ENCODE peak calls at places on chromosomes 1 and 21, in six cellular contexts. C is OCI-LY7; Y is RWPE1; O is fibroblast of the aortic adventitia; J is brain microvascular endothelial cell; N is CD8-positive, alpha-beta T cell. Q is an unnamed sample.

GRCh38 chr1:54569339-54569738 is 21.3 kb downstream of the ACOT11 start:
- DNase-seq in C (no peak), O (no peak), J (no peak), N (no peak), Y (no peak), Q (no peak)

GRCh38 chr1:64941466-64942117 is 24.8 kb downstream of the JAK1 start:
- DNase-seq in Y (no peak), O (peak; percentile 17), N (no peak), C (no peak), J (no peak), Q (no peak)

GRCh38 chr21:42299324-42300044 is 15.7 kb downstream of the TFF3 start:
- DNase-seq in N (no peak), J (no peak), O (no peak), Y (no peak), C (no peak), Q (no peak)

GRCh38 chr1:193706763-193707162 is 520.4 kb upstream of the B3GALT2 start:
- DNase-seq in Y (no peak), J (no peak), O (peak; percentile 29), N (no peak), C (no peak), Q (no peak)

GRCh38 chr1:22064751-22065402 is 12.4 kb downstream of the CDC42 start:
- DNase-seq in N (no peak), Y (no peak), J (no peak), O (no peak), C (no peak), Q (no peak)

GRCh38 chr1:93573940-93574469 is 107.6 kb downstream of the BCAR3 start:
- DNase-seq in J (no peak), N (no peak), Y (no peak), O (no peak), C (no peak), Q (no peak)

GRCh38 chr1:170927955-170928850 is 7.1 kb upstream of the MROH9 start:
- DNase-seq in N (no peak), C (no peak), J (peak; percentile 29), Y (peak; percentile 4), O (peak; percentile 56), Q (no peak)

GRCh38 chr1:41354956-41355355 is 6.3 kb upstream of the FOXO6 start:
- DNase-seq in Y (no peak), O (no peak), J (no peak), N (no peak), C (no peak), Q (no peak)

GRCh38 chr1:113875714-113876113 is 4.2 kb upstream of the PTPN22 start:
- DNase-seq in N (no peak), J (no peak), Y (no peak), C (no peak), O (no peak), Q (no peak)

GRCh38 chr1:43557744-43558245 is 27.1 kb downstream of the PTPRF start:
- DNase-seq in O (peak; percentile 42), C (no peak), N (no peak), J (no peak), Y (peak; percentile 33), Q (no peak)

GRCh38 chr21:34922487-34922886 is 126.6 kb downstream of the RUNX1 start:
- DNase-seq in Y (no peak), J (no peak), N (no peak), O (no peak), C (no peak), Q (no peak)

GRCh38 chr1:235045034-235045690 is 83.5 kb downstream of the TOMM20 start:
- DNase-seq in C (no peak), J (peak; percentile 35), Y (no peak), O (no peak), N (no peak), Q (no peak)

GRCh38 chr1:248695451-248696132 is 7.0 kb downstream of the OR14I1 start:
- DNase-seq in Y (no peak), O (no peak), J (peak; percentile 1), N (no peak), C (no peak), Q (no peak)

GRCh38 chr1:12078938-12079861 is 16.1 kb downstream of the TNFRSF8 start:
- DNase-seq in O (peak; percentile 68), C (peak; percentile 70), Y (peak; percentile 33), N (no peak), J (peak; percentile 43), Q (peak; percentile 25)

GRCh38 chr1:221394011-221394544 is 347.8 kb downstream of the DUSP10 start:
- DNase-seq in C (no peak), Y (peak; percentile 23), O (peak; percentile 31), N (no peak), J (peak; percentile 2), Q (no peak)

GRCh38 chr1:111792249-111792648 is 36.5 kb downstream of the DDX20 start:
- DNase-seq in N (no peak), C (no peak), Y (no peak), J (no peak), O (no peak), Q (no peak)

GRCh38 chr1:40413527-40414252 is 36.6 kb upstream of the ZFP69B start:
- DNase-seq in C (no peak), J (no peak), Y (no peak), O (no peak), N (no peak), Q (no peak)

GRCh38 chr1:43436371-43436770 is 17.4 kb downstream of the HYI start:
- DNase-seq in J (no peak), C (no peak), O (peak; percentile 11), Y (no peak), N (no peak), Q (no peak)

GRCh38 chr1:25805863-25806225 is 5.9 kb downstream of the SELENON start:
- DNase-seq in O (peak; percentile 63), C (no peak), N (no peak), J (no peak), Y (no peak), Q (no peak)

GRCh38 chr1:25803368-25803767 is 3.4 kb downstream of the SELENON start:
- DNase-seq in N (no peak), C (no peak), O (no peak), Y (no peak), J (no peak), Q (no peak)

GRCh38 chr1:25802915-25803314 is 2.9 kb downstream of the SELENON start:
- DNase-seq in O (no peak), C (peak; percentile 47), N (no peak), J (no peak), Y (no peak), Q (no peak)

GRCh38 chr1:25804964-25805862 is 5.2 kb downstream of the SELENON start:
- DNase-seq in N (no peak), C (no peak), O (no peak), J (no peak), Y (no peak), Q (no peak)

GRCh38 chr1:25804244-25804963 is 4.4 kb downstream of the SELENON start:
- DNase-seq in J (no peak), O (peak; percentile 28), N (no peak), C (no peak), Y (peak; percentile 52), Q (no peak)
- TF ChIP-seq CTCF in J (no peak), O (no peak), N (no peak), C (peak; percentile 17), Y (no peak), Q (no peak)

GRCh38 chr1:36305915-36306209 is 306 bp upstream of the SH3D21 start:
- DNase-seq in O (no peak), Y (peak; percentile 64), N (no peak), C (no peak), J (no peak), Q (no peak)

GRCh38 chr1:36304970-36305914 is 926 bp upstream of the SH3D21 start:
- DNase-seq in C (no peak), N (no peak), Y (no peak), J (no peak), O (no peak), Q (no peak)

GRCh38 chr1:36306902-36307456 is 811 bp downstream of the SH3D21 start:
- DNase-seq in Y (peak; percentile 98), O (peak; percentile 85), C (peak; percentile 97), J (peak; percentile 79), N (peak; percentile 84), Q (peak; percentile 89)

GRCh38 chr1:36307601-36308330 is 1.6 kb downstream of the SH3D21 start:
- DNase-seq in N (no peak), O (no peak), C (no peak), J (no peak), Y (no peak), Q (no peak)

DNA sequence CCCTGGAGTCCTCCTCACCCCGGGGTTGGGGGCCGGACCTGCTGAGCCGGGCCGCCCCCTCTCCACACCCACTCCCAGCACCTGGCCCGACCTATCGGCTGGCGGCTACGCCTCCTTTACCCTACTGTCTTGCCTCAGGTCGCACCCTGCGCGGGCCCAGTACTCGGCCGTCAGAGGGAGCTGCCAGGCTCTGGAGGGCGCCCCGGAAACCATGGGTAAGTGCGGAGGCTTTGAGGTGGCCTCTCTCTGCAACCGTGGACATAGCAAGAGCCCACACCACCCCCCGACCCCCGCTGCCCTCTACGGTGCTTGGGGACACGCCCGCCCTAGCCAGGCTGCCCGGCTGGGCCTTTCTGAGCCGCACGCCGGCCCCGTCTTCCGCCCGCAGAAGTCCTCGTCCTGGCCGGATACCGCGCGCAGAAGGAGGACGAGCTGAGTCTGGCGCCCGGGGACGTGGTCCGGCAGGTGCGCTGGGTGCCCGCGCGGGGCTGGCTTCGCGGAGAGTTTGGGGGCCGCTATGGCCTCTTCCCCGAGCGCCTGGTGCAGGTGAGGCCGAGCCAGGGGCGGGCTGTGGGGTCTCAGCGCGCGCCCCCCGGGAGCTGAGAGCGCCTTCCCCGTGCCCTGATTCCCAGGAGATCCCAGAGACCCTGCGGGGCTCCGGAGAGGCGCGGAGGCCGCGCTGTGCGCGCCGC is at the start of gene SH3D21:
- DNase-seq in C (peak; percentile 61), O (no peak), N (no peak), J (no peak), Y (peak; percentile 71), Q (peak; percentile 52)
- TF ChIP-seq CTCF in C (peak; percentile 48), O (no peak), N (no peak), J (peak; percentile 38), Y (peak; percentile 19), Q (peak; percentile 32)

DNA sequence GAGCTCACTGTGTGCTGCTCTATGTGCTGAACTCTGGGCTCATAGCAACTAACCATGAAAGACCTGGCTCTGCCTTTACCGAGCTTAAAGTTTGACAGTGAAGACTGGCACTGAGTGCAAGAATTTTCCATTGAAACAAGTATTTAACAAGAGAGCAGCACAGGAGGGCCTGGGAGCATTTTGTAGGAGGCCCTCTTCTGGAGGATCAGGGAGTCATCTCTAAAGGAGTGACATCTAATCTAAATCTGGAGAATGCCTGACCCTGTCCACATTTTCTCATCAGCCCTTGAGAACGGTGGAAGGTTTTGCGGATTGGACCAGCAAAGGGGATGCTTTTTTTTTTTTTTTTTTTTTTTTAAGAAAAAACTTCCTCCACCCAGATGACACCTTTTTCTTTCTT is 150.8 kb downstream of the ROR1 start:
- DNase-seq in Y (no peak), C (no peak), J (no peak), N (no peak), O (no peak), Q (no peak)
- TF ChIP-seq CTCF in Y (no peak), C (no peak), J (peak; percentile 23), N (no peak), O (no peak), Q (no peak)

DNA sequence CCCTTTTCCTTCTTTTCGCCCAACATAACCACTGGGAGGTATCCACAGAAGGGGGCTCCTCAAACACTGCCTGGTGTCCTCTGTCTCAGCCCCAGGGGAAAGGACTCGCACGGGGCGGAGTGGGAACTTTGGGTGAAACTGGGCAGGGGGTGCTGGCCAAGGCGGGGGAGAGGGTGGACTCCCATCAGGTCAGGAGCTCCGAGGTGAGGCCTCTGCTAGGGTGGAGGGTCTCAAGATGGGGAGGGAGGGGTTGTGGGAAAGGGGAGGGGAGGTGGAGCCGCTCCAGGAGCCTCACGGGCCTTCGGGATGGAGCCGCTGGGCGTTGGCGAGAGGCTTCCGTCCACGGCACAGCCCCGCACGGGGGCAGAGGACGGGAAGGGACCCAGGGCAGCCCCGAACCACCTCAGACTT is 43.2 kb upstream of the POFUT2 start:
- DNase-seq in J (no peak), O (no peak), Y (no peak), N (no peak), C (no peak), Q (no peak)
- TF ChIP-seq CTCF in J (no peak), O (no peak), Y (no peak), N (no peak), C (no peak), Q (no peak)